ENCODE peak calls at places on chromosomes 12 and 14, in seven cellular contexts. L is neural progenitor cell, P is cardiac fibroblast, Z is activated B cell treated with CpG ODN at 0.5 μM for 24 hours, R is vagina, C is spleen, U is dorsolateral prefrontal cortex. B is an unnamed sample.

GRCh38 chr14:71355324-71356201 is 448.3 kb downstream of the PCNX1 start:
- DNase-seq in C (no peak), L (no peak), P (peak), Z (no peak), U (no peak), R (no peak), B (no peak)

GRCh38 chr12:4281173-4281654 is 7.7 kb downstream of the CCND2 start:
- DNase-seq in C (no peak), U (no peak), P (peak), Z (no peak), R (no peak), L (no peak), B (no peak)

GRCh38 chr14:103828315-103828967 is 18.9 kb downstream of the PPP1R13B start:
- DNase-seq in C (no peak), Z (no peak), L (no peak), U (no peak), R (no peak), P (peak), B (no peak)

GRCh38 chr14:94480809-94481208 is 4.8 kb upstream of the SERPINA9 start:
- DNase-seq in C (no peak), U (no peak), Z (no peak), P (peak), R (no peak), L (no peak), B (no peak)

GRCh38 chr14:60647837-60648168 is 1.5 kb downstream of the SIX1 start:
- DNase-seq in Z (no peak), C (no peak), P (no peak), L (no peak), U (no peak), R (no peak), B (no peak)

GRCh38 chr12:89949457-89950195 is 241.0 kb upstream of the ATP2B1 start:
- DNase-seq in L (no peak), Z (no peak), R (no peak), C (no peak), U (no peak), P (peak), B (peak)

GRCh38 chr14:61435563-61436337 is 114.4 kb downstream of the PRKCH start:
- DNase-seq in P (peak), L (no peak), U (no peak), R (peak), C (no peak), Z (no peak), B (no peak)

GRCh38 chr14:88522393-88522792 is 32.4 kb downstream of the PTPN21 start:
- DNase-seq in Z (no peak), C (no peak), R (no peak), L (no peak), U (no peak), P (no peak), B (no peak)

GRCh38 chr12:132748319-132748718 is 13.3 kb downstream of the ANKLE2 start:
- DNase-seq in Z (no peak), C (no peak), U (no peak), R (no peak), P (no peak), L (no peak), B (no peak)

GRCh38 chr14:69287096-69287991 is 27.4 kb downstream of the GALNT16 start:
- DNase-seq in U (no peak), C (no peak), Z (no peak), R (no peak), P (peak), L (peak), B (no peak)

GRCh38 chr14:33836895-33837577 is 113.8 kb downstream of the EGLN3 start:
- DNase-seq in C (no peak), Z (no peak), R (no peak), P (no peak), U (no peak), L (no peak), B (no peak)

GRCh38 chr14:60002819-60003492 is 83.0 kb downstream of the LRRC9 start:
- DNase-seq in L (no peak), U (no peak), C (peak), Z (no peak), P (no peak), R (no peak), B (no peak)

GRCh38 chr12:92362785-92363184 is 217.1 kb upstream of the BTG1 start:
- DNase-seq in R (no peak), C (no peak), L (no peak), Z (no peak), U (no peak), P (no peak), B (no peak)

GRCh38 chr12:94429633-94430032 is 30.0 kb downstream of the CEP83 start:
- DNase-seq in L (no peak), C (peak), U (no peak), P (peak), R (no peak), Z (no peak), B (no peak)

GRCh38 chr12:121499929-121500793 is 80.7 kb downstream of the KDM2B start:
- DNase-seq in Z (peak), U (peak), R (no peak), L (peak), C (peak), P (peak), B (peak)

GRCh38 chr12:2487278-2487677 is 307.5 kb upstream of the FKBP4 start:
- DNase-seq in L (no peak), C (no peak), P (no peak), Z (no peak), R (no peak), U (no peak), B (no peak)

GRCh38 chr12:18643673-18644072 is 94.1 kb downstream of the PLCZ1 start:
- DNase-seq in P (peak), Z (no peak), R (no peak), U (no peak), C (no peak), L (no peak), B (no peak)

GRCh38 chr12:65725376-65725775 is 98.9 kb upstream of the HMGA2 start:
- DNase-seq in C (no peak), Z (no peak), L (no peak), U (no peak), R (no peak), P (peak), B (no peak)

GRCh38 chr14:99809864-99810854 is 16.9 kb downstream of the EML1 start:
- DNase-seq in P (peak), Z (no peak), L (no peak), R (no peak), U (no peak), C (no peak), B (no peak)

GRCh38 chr12:90770861-90771260 is 184.1 kb downstream of the CCER1 start:
- DNase-seq in Z (no peak), R (no peak), L (no peak), P (peak), U (no peak), C (no peak), B (no peak)

GRCh38 chr12:72828662-72829324 is 556.6 kb downstream of the TRHDE start:
- DNase-seq in C (no peak), U (no peak), Z (no peak), P (no peak), L (no peak), R (no peak), B (no peak)

GRCh38 chr12:118346895-118347294 is 25.8 kb downstream of the TAOK3 start:
- DNase-seq in C (no peak), U (no peak), Z (peak), P (no peak), R (no peak), L (no peak), B (no peak)

GRCh38 chr12:131384544-131384855 is 326.4 kb upstream of the SFSWAP start:
- DNase-seq in U (no peak), Z (no peak), P (no peak), C (peak), L (no peak), R (no peak), B (no peak)

GRCh38 chr12:68534108-68534507 is 76.6 kb upstream of the RAP1B start:
- DNase-seq in C (no peak), P (no peak), L (no peak), Z (no peak), U (no peak), R (no peak), B (no peak)

GRCh38 chr14:76937181-76938091 is 91.1 kb downstream of the IRF2BPL start:
- DNase-seq in R (no peak), C (no peak), U (no peak), Z (no peak), L (peak), P (peak), B (no peak)

GRCh38 chr14:105881021-105881930 is 354.9 kb downstream of the TMEM121 start:
- DNase-seq in Z (no peak), P (no peak), C (peak), L (no peak), R (no peak), U (peak), B (peak)

GRCh38 chr14:58898655-58899316 is 261.0 kb downstream of the DACT1 start:
- DNase-seq in U (no peak), R (no peak), P (peak), C (no peak), Z (no peak), L (no peak), B (no peak)

GRCh38 chr14:33796356-33796755 is 154.5 kb downstream of the EGLN3 start:
- DNase-seq in P (peak), R (no peak), Z (no peak), L (no peak), U (no peak), C (no peak), B (no peak)

GRCh38 chr14:59321184-59321952 is 132.9 kb downstream of the DAAM1 start:
- DNase-seq in Z (no peak), U (no peak), P (peak), C (no peak), L (no peak), R (no peak), B (no peak)

GRCh38 chr14:44168566-44168965 is 338.5 kb downstream of the FSCB start:
- DNase-seq in L (no peak), P (no peak), C (no peak), U (no peak), R (no peak), Z (no peak), B (no peak)

GRCh38 chr14:68137704-68138619 is 318.4 kb downstream of the RAD51B start:
- DNase-seq in Z (no peak), P (peak), U (no peak), L (peak), R (no peak), C (no peak), B (no peak)

GRCh38 chr12:46459881-46460545 is 87.4 kb upstream of the SLC38A2 start:
- DNase-seq in R (no peak), U (no peak), C (no peak), P (no peak), L (no peak), Z (peak), B (no peak)

GRCh38 chr14:60349663-60350365 is 100.8 kb downstream of the PPM1A start:
- DNase-seq in P (peak), L (peak), Z (no peak), U (no peak), C (no peak), R (no peak), B (no peak)

GRCh38 chr14:89307409-89307808 is 109.6 kb downstream of the FOXN3 start:
- DNase-seq in L (no peak), C (no peak), Z (no peak), U (no peak), R (no peak), P (no peak), B (no peak)

GRCh38 chr14:103206023-103206481 is 82.8 kb downstream of the TNFAIP2 start:
- DNase-seq in P (peak), C (no peak), Z (no peak), R (no peak), L (no peak), U (no peak), B (no peak)

GRCh38 chr14:69820991-69821390 is 23.9 kb upstream of the SLC10A1 start:
- DNase-seq in U (no peak), P (no peak), R (no peak), C (no peak), Z (no peak), L (no peak), B (no peak)

GRCh38 chr14:85532981-85533820 is 3.3 kb downstream of the FLRT2 start:
- DNase-seq in Z (no peak), R (peak), U (peak), P (peak), C (no peak), L (peak), B (no peak)

GRCh38 chr12:30782316-30783173 is 27.8 kb upstream of the CAPRIN2 start:
- DNase-seq in P (no peak), U (no peak), L (no peak), C (no peak), Z (no peak), R (no peak), B (no peak)
- TF ChIP-seq CTCF in P (no peak), U (no peak), L (no peak), C (no peak), Z (no peak), R (no peak), B (no peak)

DNA sequence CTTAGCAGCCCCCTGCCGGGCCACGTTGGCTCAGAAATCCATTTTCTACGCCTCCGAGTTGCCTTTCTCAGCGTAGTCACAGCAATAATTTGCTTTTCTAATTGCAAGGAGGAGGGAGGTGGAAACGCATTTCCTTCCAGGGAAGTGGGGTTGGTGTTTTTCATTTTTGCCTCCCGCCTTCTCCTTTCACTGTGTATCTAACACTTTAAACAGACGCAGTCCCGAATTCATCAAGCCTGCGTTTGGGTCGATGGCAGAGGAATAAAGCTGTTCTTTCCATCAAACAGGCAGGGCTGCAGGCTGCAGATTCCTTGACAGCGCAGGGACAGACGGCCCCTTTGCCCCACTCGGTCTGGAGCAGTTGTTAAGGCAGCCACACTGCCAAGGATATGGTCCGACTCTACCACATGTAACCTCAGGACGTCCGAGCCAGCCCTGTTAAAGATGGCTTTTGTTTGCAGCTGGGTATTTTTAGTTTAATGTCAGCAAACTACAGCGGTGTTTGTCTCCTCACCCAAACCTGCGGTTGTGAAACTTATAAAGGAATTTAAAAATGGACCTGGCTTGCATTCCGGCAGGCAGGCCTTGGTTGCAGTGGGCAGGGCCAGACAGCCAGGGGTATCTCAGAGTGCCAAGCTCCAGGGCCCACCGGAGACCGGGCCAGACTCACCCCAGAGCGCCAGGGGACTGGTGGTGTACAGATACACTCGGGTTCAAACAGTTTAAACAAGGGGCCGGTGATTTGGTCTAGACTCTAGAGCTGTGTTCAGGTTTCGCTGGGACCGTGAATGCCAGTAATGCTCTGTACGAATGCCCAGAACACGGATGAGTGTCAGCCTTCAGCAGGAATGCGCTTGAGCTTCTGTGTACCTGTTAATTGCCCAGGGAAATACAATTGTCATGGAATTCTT is 2.2 kb downstream of the CHST11 start:
- DNase-seq in P (peak), C (peak), L (peak), Z (peak), U (no peak), R (no peak), B (no peak)
- TF ChIP-seq CTCF in P (no peak), C (no peak), L (no peak), Z (no peak), U (no peak), R (no peak), B (no peak)

GRCh38 chr14:51298895-51299294 is 58.8 kb downstream of the TMX1 start:
- DNase-seq in R (no peak), C (no peak), U (no peak), P (peak), Z (no peak), L (no peak), B (no peak)
- TF ChIP-seq CTCF in R (no peak), C (no peak), U (no peak), P (no peak), Z (no peak), L (no peak), B (no peak)

DNA sequence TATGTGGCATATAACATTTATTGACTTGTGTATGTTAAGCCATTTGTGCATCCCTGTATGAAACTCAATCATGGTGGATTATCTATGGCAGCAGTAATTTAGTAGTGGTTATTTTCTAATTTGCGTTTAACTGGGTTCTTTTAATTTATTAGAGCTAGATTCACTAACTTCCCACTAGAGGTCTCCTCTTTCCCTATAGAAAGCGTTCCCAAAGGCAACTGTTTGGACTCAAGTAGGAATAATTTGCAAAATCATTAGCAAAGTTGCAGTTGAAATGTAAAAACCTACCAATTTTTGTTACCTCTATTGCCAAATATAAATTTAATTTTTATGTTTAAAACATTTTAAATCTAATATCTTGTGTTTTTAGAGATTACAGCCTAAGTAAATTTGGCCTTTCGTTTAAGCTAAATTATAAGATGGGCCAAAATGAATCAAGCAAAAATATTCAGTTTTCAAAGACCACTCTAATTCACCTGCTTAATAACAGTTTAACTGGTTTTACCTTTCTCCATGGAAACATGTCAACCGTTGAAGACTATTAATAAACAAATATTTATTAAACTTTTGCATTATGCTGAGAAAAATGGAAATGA is 6.0 kb downstream of the DMAC2L start:
- DNase-seq in U (no peak), R (no peak), L (peak), Z (no peak), C (no peak), P (peak), B (no peak)
- TF ChIP-seq CTCF in U (peak), R (peak), L (peak), Z (no peak), C (peak), P (peak), B (no peak)

DNA sequence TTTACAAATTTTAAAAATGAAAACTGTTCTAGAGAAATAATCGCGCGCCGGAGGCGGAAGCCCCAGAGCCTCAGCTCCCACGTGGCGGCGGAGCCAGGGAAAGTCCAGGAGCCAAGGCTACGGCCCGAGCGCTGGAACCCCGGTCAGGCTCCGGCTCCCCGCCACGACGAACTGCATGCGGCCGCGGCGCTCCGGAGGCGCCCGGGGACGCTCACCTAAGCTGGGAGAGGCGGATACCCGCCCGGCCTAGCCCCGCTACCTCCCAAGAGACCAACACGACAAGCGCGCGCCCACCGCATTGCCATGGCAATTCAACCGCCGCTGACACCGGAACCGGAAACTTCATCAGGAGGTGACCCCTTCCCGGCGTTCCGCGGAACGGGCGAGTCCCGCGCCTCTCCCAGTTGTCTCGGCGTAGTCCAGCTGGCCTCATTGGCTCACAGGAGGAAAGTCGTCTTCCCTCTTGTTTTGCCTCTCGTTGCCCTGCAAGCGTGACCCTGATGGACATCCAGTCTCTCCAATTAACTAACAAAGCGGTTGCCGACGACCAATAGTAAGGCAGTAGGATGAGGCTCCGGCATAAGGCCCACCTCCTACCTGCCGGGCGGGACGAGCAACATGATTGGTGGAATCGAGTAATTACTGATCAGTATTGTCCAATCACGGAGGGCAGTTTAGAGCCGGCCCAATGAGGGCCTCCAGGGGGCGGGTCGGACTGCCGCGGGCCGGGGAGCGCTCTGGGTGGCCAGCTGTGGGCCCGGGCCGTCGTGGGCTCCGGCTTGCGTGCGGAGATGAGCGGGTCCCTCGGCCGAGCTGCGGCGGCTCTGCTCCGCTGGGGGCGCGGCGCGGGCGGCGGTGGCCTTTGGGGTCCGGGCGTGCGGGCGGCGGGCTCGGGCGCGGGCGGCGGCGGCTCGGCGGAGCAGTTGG is at the start of gene GLRX5:
- DNase-seq in P (peak), C (peak), Z (peak), L (peak), U (peak), R (peak), B (peak)
- TF ChIP-seq CTCF in P (no peak), C (peak), Z (no peak), L (no peak), U (peak), R (no peak), B (no peak)

GRCh38 chr12:126547905-126548304 is 1482.7 kb downstream of the AACS start:
- DNase-seq in L (peak), C (no peak), P (peak), R (no peak), Z (no peak), U (no peak), B (no peak)
- TF ChIP-seq CTCF in L (no peak), C (no peak), P (no peak), R (no peak), Z (no peak), U (no peak), B (no peak)

DNA sequence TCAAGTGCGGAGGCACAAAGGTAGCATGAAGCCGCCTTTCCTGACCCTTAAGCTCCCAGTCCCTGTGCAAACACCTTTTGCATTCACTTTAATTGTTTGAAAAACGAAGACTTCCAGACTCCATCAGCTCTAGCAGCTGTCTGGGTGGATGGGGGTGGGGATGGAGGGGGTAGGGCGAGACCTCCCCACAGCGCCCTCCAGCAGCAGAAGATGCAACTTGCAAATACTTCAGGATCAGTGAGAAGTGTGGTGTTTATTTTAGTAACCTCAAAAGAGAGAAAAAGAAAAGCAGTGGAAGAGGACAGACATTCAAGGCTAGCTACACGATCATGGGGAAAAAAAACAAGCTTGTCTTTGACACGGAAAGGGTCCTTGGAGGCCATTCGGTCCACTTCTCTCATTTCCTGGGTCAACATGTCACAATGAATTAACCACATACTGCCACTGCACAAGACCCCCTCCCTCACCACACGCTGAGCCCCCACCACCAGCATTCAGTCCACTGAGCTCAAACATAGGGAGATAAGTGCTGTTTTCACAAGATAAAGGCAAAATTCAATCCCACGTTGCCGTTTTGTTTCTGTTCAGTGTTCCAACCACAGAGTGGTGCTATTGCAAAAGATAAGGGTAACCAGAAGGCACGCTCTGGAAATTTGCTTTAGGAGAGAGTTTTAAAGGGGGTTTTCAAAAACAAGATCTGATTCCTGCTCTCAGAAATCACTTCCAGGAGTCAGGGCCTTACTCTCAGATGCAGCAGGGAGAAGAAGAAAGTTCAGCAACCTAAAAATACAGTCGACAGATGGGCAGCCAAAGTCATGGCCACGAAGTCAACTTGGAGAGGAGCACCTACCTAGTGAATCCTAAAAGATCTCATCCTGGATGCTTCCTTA is 3.3 kb upstream of the NTF3 start:
- DNase-seq in P (peak), L (peak), C (no peak), R (no peak), U (no peak), Z (no peak), B (no peak)
- TF ChIP-seq CTCF in P (peak), L (peak), C (peak), R (peak), U (peak), Z (no peak), B (no peak)